ENCODE peak calls at places on chromosomes 5 and 9, in six cellular contexts. One of them, this sample, is unnamed.

GRCh38 chr9:35923927-35924763 is 14.9 kb downstream of the SPAAR start:
- DNase-seq in IMR-90: peak
- DNase-seq in HS-5: peak
- DNase-seq in ACHN: peak
- DNase-seq in stimulated activated naive CD4-positive, alpha-beta T cell: no peak
- DNase-seq in AG09309: peak
- DNase-seq in this sample: no peak

GRCh38 chr5:5605170-5605764 is 182.8 kb downstream of the ICE1 start:
- DNase-seq in ACHN: no peak
- DNase-seq in HS-5: no peak
- DNase-seq in stimulated activated naive CD4-positive, alpha-beta T cell: no peak
- DNase-seq in IMR-90: no peak
- DNase-seq in AG09309: no peak
- DNase-seq in this sample: no peak

GRCh38 chr5:133460172-133460758 is 152.1 kb downstream of the FSTL4 start:
- DNase-seq in stimulated activated naive CD4-positive, alpha-beta T cell: no peak
- DNase-seq in AG09309: no peak
- DNase-seq in IMR-90: no peak
- DNase-seq in ACHN: peak
- DNase-seq in HS-5: no peak
- DNase-seq in this sample: no peak

GRCh38 chr5:87850843-87851242 is 417.8 kb downstream of the TMEM161B start:
- DNase-seq in ACHN: no peak
- DNase-seq in stimulated activated naive CD4-positive, alpha-beta T cell: no peak
- DNase-seq in AG09309: no peak
- DNase-seq in IMR-90: no peak
- DNase-seq in HS-5: peak
- DNase-seq in this sample: no peak

GRCh38 chr5:55064523-55064922 is 37.9 kb upstream of the GZMA start:
- DNase-seq in stimulated activated naive CD4-positive, alpha-beta T cell: no peak
- DNase-seq in HS-5: no peak
- DNase-seq in IMR-90: no peak
- DNase-seq in ACHN: no peak
- DNase-seq in AG09309: no peak
- DNase-seq in this sample: no peak

GRCh38 chr5:159175547-159175946 is 33.8 kb downstream of the RNF145 start:
- DNase-seq in stimulated activated naive CD4-positive, alpha-beta T cell: no peak
- DNase-seq in HS-5: no peak
- DNase-seq in ACHN: no peak
- DNase-seq in IMR-90: peak
- DNase-seq in AG09309: no peak
- DNase-seq in this sample: no peak

GRCh38 chr5:1012316-1012841 is 3.8 kb downstream of the NKD2 start:
- DNase-seq in ACHN: no peak
- DNase-seq in stimulated activated naive CD4-positive, alpha-beta T cell: no peak
- DNase-seq in IMR-90: no peak
- DNase-seq in HS-5: no peak
- DNase-seq in AG09309: no peak
- DNase-seq in this sample: no peak

GRCh38 chr5:15124461-15124860 is 252.9 kb upstream of the ANKH start:
- DNase-seq in ACHN: no peak
- DNase-seq in AG09309: no peak
- DNase-seq in HS-5: no peak
- DNase-seq in IMR-90: no peak
- DNase-seq in stimulated activated naive CD4-positive, alpha-beta T cell: no peak
- DNase-seq in this sample: no peak

GRCh38 chr5:173782671-173783101 is 105.5 kb upstream of the CPEB4 start:
- DNase-seq in AG09309: no peak
- DNase-seq in IMR-90: no peak
- DNase-seq in ACHN: no peak
- DNase-seq in stimulated activated naive CD4-positive, alpha-beta T cell: no peak
- DNase-seq in HS-5: no peak
- DNase-seq in this sample: no peak

GRCh38 chr5:38670878-38671277 is 114.4 kb upstream of the LIFR start:
- DNase-seq in HS-5: no peak
- DNase-seq in ACHN: no peak
- DNase-seq in stimulated activated naive CD4-positive, alpha-beta T cell: no peak
- DNase-seq in IMR-90: no peak
- DNase-seq in AG09309: peak
- DNase-seq in this sample: no peak

GRCh38 chr9:303502-303901 is 88.8 kb downstream of the DOCK8 start:
- DNase-seq in ACHN: no peak
- DNase-seq in IMR-90: no peak
- DNase-seq in HS-5: no peak
- DNase-seq in stimulated activated naive CD4-positive, alpha-beta T cell: no peak
- DNase-seq in AG09309: no peak
- DNase-seq in this sample: no peak

GRCh38 chr5:133457956-133458355 is 154.4 kb downstream of the FSTL4 start:
- DNase-seq in AG09309: no peak
- DNase-seq in stimulated activated naive CD4-positive, alpha-beta T cell: no peak
- DNase-seq in IMR-90: no peak
- DNase-seq in HS-5: no peak
- DNase-seq in ACHN: no peak
- DNase-seq in this sample: no peak

GRCh38 chr9:79877943-79878612 is 306.3 kb downstream of the TLE4 start:
- DNase-seq in ACHN: no peak
- DNase-seq in IMR-90: no peak
- DNase-seq in stimulated activated naive CD4-positive, alpha-beta T cell: no peak
- DNase-seq in HS-5: no peak
- DNase-seq in AG09309: no peak
- DNase-seq in this sample: no peak

GRCh38 chr5:63055421-63055820 is 476.8 kb downstream of the LRRC70 start:
- DNase-seq in HS-5: no peak
- DNase-seq in stimulated activated naive CD4-positive, alpha-beta T cell: no peak
- DNase-seq in AG09309: no peak
- DNase-seq in IMR-90: no peak
- DNase-seq in ACHN: no peak
- DNase-seq in this sample: no peak

GRCh38 chr9:8262625-8263622 is 463.3 kb upstream of the DMAC1 start:
- DNase-seq in AG09309: no peak
- DNase-seq in HS-5: no peak
- DNase-seq in stimulated activated naive CD4-positive, alpha-beta T cell: no peak
- DNase-seq in ACHN: no peak
- DNase-seq in IMR-90: no peak
- DNase-seq in this sample: no peak

GRCh38 chr5:43044181-43044914 is 4.2 kb upstream of the ANXA2R start:
- DNase-seq in stimulated activated naive CD4-positive, alpha-beta T cell: no peak
- DNase-seq in HS-5: no peak
- DNase-seq in ACHN: no peak
- DNase-seq in AG09309: no peak
- DNase-seq in IMR-90: peak
- DNase-seq in this sample: no peak

GRCh38 chr5:67092447-67093023 is 104.1 kb downstream of the CD180 start:
- DNase-seq in stimulated activated naive CD4-positive, alpha-beta T cell: no peak
- DNase-seq in HS-5: no peak
- DNase-seq in AG09309: no peak
- DNase-seq in IMR-90: peak
- DNase-seq in ACHN: peak
- DNase-seq in this sample: no peak

GRCh38 chr9:86281577-86282076 is 711 bp downstream of the ISCA1 start:
- DNase-seq in IMR-90: no peak
- DNase-seq in stimulated activated naive CD4-positive, alpha-beta T cell: no peak
- DNase-seq in AG09309: no peak
- DNase-seq in HS-5: peak
- DNase-seq in ACHN: peak
- DNase-seq in this sample: no peak

GRCh38 chr9:119307471-119307870 is 61.8 kb downstream of the BRINP1 start:
- DNase-seq in ACHN: no peak
- DNase-seq in stimulated activated naive CD4-positive, alpha-beta T cell: no peak
- DNase-seq in IMR-90: no peak
- DNase-seq in HS-5: no peak
- DNase-seq in AG09309: no peak
- DNase-seq in this sample: no peak

GRCh38 chr9:34993502-34994428 is 4.2 kb downstream of the DNAJB5 start:
- DNase-seq in ACHN: no peak
- DNase-seq in stimulated activated naive CD4-positive, alpha-beta T cell: no peak
- DNase-seq in IMR-90: peak
- DNase-seq in AG09309: peak
- DNase-seq in HS-5: no peak
- DNase-seq in this sample: no peak

GRCh38 chr5:113270081-113270480 is 164.7 kb downstream of the TSSK1B start:
- DNase-seq in AG09309: no peak
- DNase-seq in IMR-90: no peak
- DNase-seq in HS-5: no peak
- DNase-seq in stimulated activated naive CD4-positive, alpha-beta T cell: no peak
- DNase-seq in ACHN: no peak
- DNase-seq in this sample: no peak

GRCh38 chr9:26975728-26976707 is 19.8 kb downstream of the IFT74 start:
- DNase-seq in ACHN: peak
- DNase-seq in IMR-90: peak
- DNase-seq in HS-5: no peak
- DNase-seq in stimulated activated naive CD4-positive, alpha-beta T cell: no peak
- DNase-seq in AG09309: no peak
- DNase-seq in this sample: no peak

GRCh38 chr5:88142801-88143692 is 125.6 kb downstream of the TMEM161B start:
- DNase-seq in ACHN: no peak
- DNase-seq in stimulated activated naive CD4-positive, alpha-beta T cell: no peak
- DNase-seq in AG09309: no peak
- DNase-seq in HS-5: no peak
- DNase-seq in IMR-90: no peak
- DNase-seq in this sample: no peak

GRCh38 chr9:30382271-30382670 is 2002.2 kb upstream of the ACO1 start:
- DNase-seq in IMR-90: no peak
- DNase-seq in stimulated activated naive CD4-positive, alpha-beta T cell: no peak
- DNase-seq in ACHN: no peak
- DNase-seq in HS-5: no peak
- DNase-seq in AG09309: no peak
- DNase-seq in this sample: no peak

GRCh38 chr5:5231576-5231975 is 91.4 kb downstream of the ADAMTS16 start:
- DNase-seq in stimulated activated naive CD4-positive, alpha-beta T cell: no peak
- DNase-seq in ACHN: no peak
- DNase-seq in IMR-90: no peak
- DNase-seq in AG09309: no peak
- DNase-seq in HS-5: no peak
- DNase-seq in this sample: no peak

GRCh38 chr9:4494337-4494736 is 4.1 kb downstream of the SLC1A1 start:
- DNase-seq in ACHN: no peak
- DNase-seq in stimulated activated naive CD4-positive, alpha-beta T cell: no peak
- DNase-seq in IMR-90: no peak
- DNase-seq in AG09309: no peak
- DNase-seq in HS-5: no peak
- DNase-seq in this sample: no peak

GRCh38 chr9:7234144-7234543 is 476.4 kb downstream of the KDM4C start:
- DNase-seq in ACHN: peak
- DNase-seq in HS-5: no peak
- DNase-seq in AG09309: no peak
- DNase-seq in stimulated activated naive CD4-positive, alpha-beta T cell: no peak
- DNase-seq in IMR-90: peak
- DNase-seq in this sample: no peak

GRCh38 chr9:133188006-133188842 is 20.8 kb downstream of the OBP2B start:
- DNase-seq in ACHN: peak
- DNase-seq in AG09309: no peak
- DNase-seq in IMR-90: no peak
- DNase-seq in stimulated activated naive CD4-positive, alpha-beta T cell: no peak
- DNase-seq in HS-5: no peak
- DNase-seq in this sample: no peak

GRCh38 chr5:150618588-150619281 is 21.7 kb upstream of the SYNPO start:
- DNase-seq in ACHN: no peak
- DNase-seq in stimulated activated naive CD4-positive, alpha-beta T cell: no peak
- DNase-seq in AG09309: no peak
- DNase-seq in IMR-90: peak
- DNase-seq in HS-5: no peak
- DNase-seq in this sample: no peak

GRCh38 chr5:134577022-134577795 is 51.7 kb downstream of the JADE2 start:
- DNase-seq in stimulated activated naive CD4-positive, alpha-beta T cell: no peak
- DNase-seq in HS-5: no peak
- DNase-seq in ACHN: peak
- DNase-seq in IMR-90: peak
- DNase-seq in AG09309: no peak
- DNase-seq in this sample: no peak

GRCh38 chr9:134497283-134497860 is 144.2 kb upstream of the COL5A1 start:
- DNase-seq in ACHN: no peak
- DNase-seq in IMR-90: peak
- DNase-seq in AG09309: no peak
- DNase-seq in stimulated activated naive CD4-positive, alpha-beta T cell: no peak
- DNase-seq in HS-5: peak
- DNase-seq in this sample: no peak

GRCh38 chr9:108188482-108188881 is 667.3 kb downstream of the ACTL7B start:
- DNase-seq in HS-5: no peak
- DNase-seq in stimulated activated naive CD4-positive, alpha-beta T cell: no peak
- DNase-seq in ACHN: no peak
- DNase-seq in AG09309: no peak
- DNase-seq in IMR-90: no peak
- DNase-seq in this sample: no peak

GRCh38 chr9:81395301-81396054 is 293.9 kb downstream of the TLE1 start:
- DNase-seq in IMR-90: no peak
- DNase-seq in AG09309: no peak
- DNase-seq in HS-5: no peak
- DNase-seq in stimulated activated naive CD4-positive, alpha-beta T cell: no peak
- DNase-seq in ACHN: no peak
- DNase-seq in this sample: no peak

GRCh38 chr9:121628401-121628800 is 23.0 kb upstream of the DAB2IP start:
- DNase-seq in ACHN: no peak
- DNase-seq in AG09309: no peak
- DNase-seq in IMR-90: no peak
- DNase-seq in stimulated activated naive CD4-positive, alpha-beta T cell: no peak
- DNase-seq in HS-5: no peak
- DNase-seq in this sample: no peak

GRCh38 chr5:72878854-72879253 is 62.4 kb downstream of the TNPO1 start:
- DNase-seq in HS-5: no peak
- DNase-seq in AG09309: no peak
- DNase-seq in IMR-90: no peak
- DNase-seq in stimulated activated naive CD4-positive, alpha-beta T cell: no peak
- DNase-seq in ACHN: no peak
- DNase-seq in this sample: no peak